ENCODE peak calls at places on chromosomes 4 and X, in seven cellular contexts. One of them, this sample, is unnamed.

GRCh38 chr4:161952382-161952781 is 211.4 kb downstream of the FSTL5 start:
- DNase-seq in stimulated activated CD4-positive, alpha-beta T cell treated with anti-CD3 and anti-CD28 coated beads, TNF-alpha, amount 100 ng/mL, for 4 hours: no peak
- DNase-seq in HT-29: peak
- DNase-seq in A549: peak
- DNase-seq in foreskin keratinocyte: no peak
- DNase-seq in memory B cell: no peak
- DNase-seq in stimulated activated CD8-positive, alpha-beta memory T cell treated with anti-CD3 and anti-CD28 coated beads, Interleukin-2, amount 100 ng/mL, for 1 hour: no peak
- DNase-seq in this sample: no peak

GRCh38 chrX:53312946-53313745 is 31.8 kb upstream of the IQSEC2 start:
- DNase-seq in stimulated activated CD4-positive, alpha-beta T cell treated with anti-CD3 and anti-CD28 coated beads, TNF-alpha, amount 100 ng/mL, for 4 hours: peak
- DNase-seq in HT-29: peak
- DNase-seq in A549: peak
- DNase-seq in foreskin keratinocyte: no peak
- DNase-seq in memory B cell: peak
- DNase-seq in stimulated activated CD8-positive, alpha-beta memory T cell treated with anti-CD3 and anti-CD28 coated beads, Interleukin-2, amount 100 ng/mL, for 1 hour: peak
- DNase-seq in this sample: peak

GRCh38 chrX:49991718-49992117 is 69.3 kb downstream of the CLCN5 start:
- DNase-seq in stimulated activated CD4-positive, alpha-beta T cell treated with anti-CD3 and anti-CD28 coated beads, TNF-alpha, amount 100 ng/mL, for 4 hours: no peak
- DNase-seq in HT-29: no peak
- DNase-seq in A549: no peak
- DNase-seq in foreskin keratinocyte: no peak
- DNase-seq in memory B cell: no peak
- DNase-seq in stimulated activated CD8-positive, alpha-beta memory T cell treated with anti-CD3 and anti-CD28 coated beads, Interleukin-2, amount 100 ng/mL, for 1 hour: no peak
- DNase-seq in this sample: no peak

GRCh38 chr4:100348472-100348871 is 158.2 kb upstream of the DDIT4L start:
- DNase-seq in stimulated activated CD4-positive, alpha-beta T cell treated with anti-CD3 and anti-CD28 coated beads, TNF-alpha, amount 100 ng/mL, for 4 hours: no peak
- DNase-seq in HT-29: peak
- DNase-seq in A549: peak
- DNase-seq in foreskin keratinocyte: peak
- DNase-seq in memory B cell: no peak
- DNase-seq in stimulated activated CD8-positive, alpha-beta memory T cell treated with anti-CD3 and anti-CD28 coated beads, Interleukin-2, amount 100 ng/mL, for 1 hour: no peak
- DNase-seq in this sample: no peak

GRCh38 chr4:139528377-139529005 is 27.5 kb downstream of the SETD7 start:
- DNase-seq in stimulated activated CD4-positive, alpha-beta T cell treated with anti-CD3 and anti-CD28 coated beads, TNF-alpha, amount 100 ng/mL, for 4 hours: no peak
- DNase-seq in HT-29: no peak
- DNase-seq in A549: no peak
- DNase-seq in foreskin keratinocyte: peak
- DNase-seq in memory B cell: no peak
- DNase-seq in stimulated activated CD8-positive, alpha-beta memory T cell treated with anti-CD3 and anti-CD28 coated beads, Interleukin-2, amount 100 ng/mL, for 1 hour: peak
- DNase-seq in this sample: no peak

GRCh38 chr4:95949136-95949765 is 109.4 kb downstream of the PDHA2 start:
- DNase-seq in stimulated activated CD4-positive, alpha-beta T cell treated with anti-CD3 and anti-CD28 coated beads, TNF-alpha, amount 100 ng/mL, for 4 hours: no peak
- DNase-seq in HT-29: no peak
- DNase-seq in A549: no peak
- DNase-seq in foreskin keratinocyte: no peak
- DNase-seq in memory B cell: no peak
- DNase-seq in stimulated activated CD8-positive, alpha-beta memory T cell treated with anti-CD3 and anti-CD28 coated beads, Interleukin-2, amount 100 ng/mL, for 1 hour: no peak
- DNase-seq in this sample: no peak

GRCh38 chrX:100615015-100615414 is 21.6 kb downstream of the TSPAN6 start:
- DNase-seq in stimulated activated CD4-positive, alpha-beta T cell treated with anti-CD3 and anti-CD28 coated beads, TNF-alpha, amount 100 ng/mL, for 4 hours: no peak
- DNase-seq in HT-29: peak
- DNase-seq in A549: peak
- DNase-seq in foreskin keratinocyte: peak
- DNase-seq in memory B cell: peak
- DNase-seq in stimulated activated CD8-positive, alpha-beta memory T cell treated with anti-CD3 and anti-CD28 coated beads, Interleukin-2, amount 100 ng/mL, for 1 hour: no peak
- DNase-seq in this sample: peak

GRCh38 chr4:119210760-119211159 is 1.8 kb upstream of the USP53 start:
- DNase-seq in stimulated activated CD4-positive, alpha-beta T cell treated with anti-CD3 and anti-CD28 coated beads, TNF-alpha, amount 100 ng/mL, for 4 hours: no peak
- DNase-seq in HT-29: no peak
- DNase-seq in A549: peak
- DNase-seq in foreskin keratinocyte: no peak
- DNase-seq in memory B cell: no peak
- DNase-seq in stimulated activated CD8-positive, alpha-beta memory T cell treated with anti-CD3 and anti-CD28 coated beads, Interleukin-2, amount 100 ng/mL, for 1 hour: no peak
- DNase-seq in this sample: no peak

GRCh38 chr4:107115185-107115847 is 79.2 kb upstream of the DKK2 start:
- DNase-seq in stimulated activated CD4-positive, alpha-beta T cell treated with anti-CD3 and anti-CD28 coated beads, TNF-alpha, amount 100 ng/mL, for 4 hours: no peak
- DNase-seq in HT-29: no peak
- DNase-seq in A549: no peak
- DNase-seq in foreskin keratinocyte: no peak
- DNase-seq in memory B cell: no peak
- DNase-seq in stimulated activated CD8-positive, alpha-beta memory T cell treated with anti-CD3 and anti-CD28 coated beads, Interleukin-2, amount 100 ng/mL, for 1 hour: no peak
- DNase-seq in this sample: no peak

GRCh38 chr4:1579834-1580686 is 104.1 kb downstream of the FAM53A start:
- DNase-seq in stimulated activated CD4-positive, alpha-beta T cell treated with anti-CD3 and anti-CD28 coated beads, TNF-alpha, amount 100 ng/mL, for 4 hours: peak
- DNase-seq in HT-29: peak
- DNase-seq in A549: peak
- DNase-seq in foreskin keratinocyte: peak
- DNase-seq in memory B cell: peak
- DNase-seq in stimulated activated CD8-positive, alpha-beta memory T cell treated with anti-CD3 and anti-CD28 coated beads, Interleukin-2, amount 100 ng/mL, for 1 hour: peak
- DNase-seq in this sample: peak

This sample was measured in stimulated activated naive B cell treated with anti-CD40 and anti-IgM and Interleukin-4, amounts not matched to agents 10 μg/mL and 1 μg/mL and 100 μg/mL, for 72 hours.